ENCODE peak calls at places on chromosomes 2 and 18, in four cellular contexts. O is MV-4-11, I is GDM1, U is thyroid gland. P is an unnamed sample.

GRCh38 chr2:189674374-189675112 is at the start of gene ANKAR:
- DNase-seq in O (peak; percentile 75), I (peak; percentile 81), U (peak; percentile 88), P (peak; percentile 94)

GRCh38 chr18:11570770-11571169 is 38.6 kb upstream of the SLC35G4 start:
- DNase-seq in U (no peak), I (no peak), O (no peak), P (peak; percentile 21)

GRCh38 chr2:115303-115702 is 69.0 kb upstream of the FAM110C start:
- DNase-seq in I (no peak), O (no peak), U (peak; percentile 10), P (no peak)

GRCh38 chr2:240231838-240232244 is 91.4 kb upstream of the OTOS start:
- DNase-seq in O (no peak), I (no peak), U (no peak), P (no peak)

GRCh38 chr2:75788154-75788553 is 77.4 kb upstream of the GCFC2 start:
- DNase-seq in I (no peak), U (no peak), O (no peak), P (no peak)

GRCh38 chr2:232487385-232488096 is at the start of gene ECEL1:
- DNase-seq in I (no peak), U (no peak), O (no peak), P (no peak)

GRCh38 chr18:49560277-49561126 is 1.4 kb upstream of the LIPG start:
- DNase-seq in U (peak; percentile 93), O (no peak), I (no peak), P (no peak)

GRCh38 chr2:7450188-7451156 is 533.3 kb downstream of the RNF144A start:
- DNase-seq in O (no peak), U (no peak), I (no peak), P (no peak)

GRCh38 chr2:8679827-8680731 is 1.8 kb upstream of the ID2 start:
- DNase-seq in O (no peak), U (peak; percentile 88), I (no peak), P (no peak)

GRCh38 chr2:383173-383572 is 95.3 kb upstream of the ALKAL2 start:
- DNase-seq in U (no peak), I (no peak), O (no peak), P (no peak)

GRCh38 chr2:134457765-134458202 is 203.9 kb downstream of the MGAT5 start:
- DNase-seq in U (no peak), I (no peak), O (no peak), P (no peak)

P was measured in Kasumi-1.